ENCODE peak calls at places on chromosomes 1 and 21, in seven cellular contexts. W is tibial artery, K is AG04450, A is fibroblast of villous mesenchyme, T is cardiac muscle cell, Y is GM23338, X is HFF-Myc. L is an unnamed sample.

GRCh38 chr1:51679435-51679834 is 62.5 kb downstream of the OSBPL9 start:
- DNase-seq in W (no peak), K (no peak), A (no peak), T (no peak), Y (no peak), X (no peak), L (no peak)

GRCh38 chr1:46094454-46094853 is 38.0 kb downstream of the PIK3R3 start:
- DNase-seq in W (no peak), K (no peak), A (no peak), T (peak; percentile 36), Y (no peak), X (no peak), L (peak; percentile 16)

GRCh38 chr1:41980872-41981653 is 62.3 kb upstream of the HIVEP3 start:
- DNase-seq in W (no peak), K (no peak), A (no peak), T (no peak), Y (peak; percentile 6), X (no peak), L (no peak)

GRCh38 chr1:206705744-206706297 is 21.1 kb downstream of the MAPKAPK2 start:
- DNase-seq in W (no peak), K (no peak), A (peak; percentile 43), T (peak; percentile 54), Y (no peak), X (no peak), L (no peak)

GRCh38 chr1:54816951-54817350 is 15.8 kb upstream of the TTC22 start:
- DNase-seq in W (no peak), K (no peak), A (no peak), T (no peak), Y (no peak), X (no peak), L (no peak)

GRCh38 chr1:160403244-160403643 is 2.9 kb downstream of the VANGL2 start:
- DNase-seq in W (no peak), K (no peak), A (no peak), T (peak; percentile 50), Y (no peak), X (no peak), L (no peak)

GRCh38 chr1:159250817-159251216 is 46.1 kb downstream of the ACKR1 start:
- DNase-seq in W (no peak), K (no peak), A (no peak), T (peak; percentile 20), Y (peak; percentile 56), X (no peak), L (no peak)

GRCh38 chr1:43912607-43913006 is 21.0 kb upstream of the ARTN start:
- DNase-seq in W (no peak), K (peak; percentile 54), A (peak; percentile 73), T (peak; percentile 68), Y (peak; percentile 80), X (no peak), L (peak; percentile 69)

GRCh38 chr1:21811875-21812305 is at the start of gene LDLRAD2:
- DNase-seq in W (no peak), K (no peak), A (no peak), T (peak; percentile 67), Y (no peak), X (no peak), L (peak; percentile 36)

GRCh38 chr1:177877086-177877485 is 92.8 kb downstream of the SEC16B start:
- DNase-seq in W (no peak), K (no peak), A (no peak), T (no peak), Y (no peak), X (no peak), L (no peak)

GRCh38 chr1:62746086-62746808 is 37.7 kb upstream of the ATG4C start:
- DNase-seq in W (no peak), K (no peak), A (peak; percentile 65), T (peak; percentile 75), Y (peak; percentile 65), X (peak; percentile 30), L (peak; percentile 31)

GRCh38 chr1:29503441-29503840 is 267.1 kb downstream of the PTPRU start:
- DNase-seq in W (no peak), K (no peak), A (no peak), T (no peak), Y (no peak), X (no peak), L (no peak)

GRCh38 chr1:184160236-184160635 is 108.7 kb downstream of the TSEN15 start:
- DNase-seq in W (no peak), K (no peak), A (peak; percentile 68), T (peak; percentile 40), Y (no peak), X (no peak), L (peak; percentile 57)

DNA sequence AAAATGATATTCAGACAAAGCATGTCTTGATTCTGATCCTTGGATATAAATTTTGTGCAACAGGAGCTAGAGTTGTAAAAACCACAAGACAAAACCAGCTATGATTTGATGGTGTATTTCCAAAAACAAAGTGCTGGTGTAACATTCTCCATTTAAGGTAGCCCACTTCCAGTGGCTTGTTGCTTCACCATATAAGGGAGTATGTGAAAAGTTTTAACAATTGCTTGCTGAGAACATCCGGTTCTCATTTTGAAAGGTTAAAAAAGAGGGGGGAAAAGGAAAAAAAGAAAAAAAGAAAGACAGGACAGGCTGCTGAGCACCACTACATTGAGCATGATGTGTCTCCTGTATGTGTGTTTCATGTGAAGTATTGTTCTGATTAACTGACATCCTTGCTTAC is 123.6 kb downstream of the MACF1 start:
- DNase-seq in W (no peak), K (no peak), A (no peak), T (no peak), Y (no peak), X (no peak), L (no peak)
- H3K4me3 ChIP-seq in W (peak overlapping the region; percentile 31), K (no peak overlapping the region), A (no peak overlapping the region), T (no peak overlapping the region), Y (no peak overlapping the region), X (no peak overlapping the region), L (no peak overlapping the region)

GRCh38 chr1:162590101-162590500 is 28.6 kb downstream of the UAP1 start:
- DNase-seq in W (no peak), K (no peak), A (no peak), T (no peak), Y (no peak), X (no peak), L (no peak)
- TF ChIP-seq CTCF in W (no peak), K (no peak), A (no peak), T (no peak), Y (no peak), X (no peak), L (no peak)

DNA sequence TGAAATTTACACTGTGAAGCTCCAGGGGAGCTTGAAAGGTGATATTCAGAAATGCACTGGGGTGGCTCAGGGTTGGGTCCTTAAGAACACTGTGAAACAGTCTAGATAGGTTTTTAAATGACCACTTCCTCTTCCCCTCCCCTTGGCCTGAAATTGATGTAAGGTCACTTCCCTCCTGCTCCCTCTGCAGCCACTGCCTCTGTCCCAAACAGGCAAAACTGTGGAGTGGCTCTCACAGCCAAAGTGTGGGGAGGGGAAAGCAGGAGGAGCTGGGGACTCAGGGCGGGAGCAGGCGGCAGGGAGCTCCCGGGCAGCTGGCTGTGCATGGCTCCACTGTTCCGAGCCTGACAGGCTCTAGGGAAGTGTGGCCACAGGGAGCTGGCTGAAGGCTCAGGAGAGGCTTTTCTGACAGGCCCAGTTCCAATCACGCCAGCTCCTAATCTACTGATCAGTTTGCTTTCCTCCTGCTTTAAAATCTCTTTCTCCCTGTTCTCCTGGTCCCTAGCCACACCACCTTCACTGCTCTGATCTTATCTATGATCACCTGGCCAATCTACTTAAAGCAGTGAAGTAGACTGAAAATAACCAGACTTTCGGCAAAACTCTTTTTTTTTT is 5.1 kb upstream of the CSRP1 start:
- DNase-seq in W (peak; percentile 84), K (no peak), A (peak; percentile 36), T (peak; percentile 57), Y (peak; percentile 70), X (no peak), L (no peak)
- H3K4me3 ChIP-seq in W (no peak overlapping the region), K (no peak overlapping the region), A (no peak overlapping the region), T (no peak overlapping the region), Y (no peak overlapping the region), X (no peak overlapping the region), L (no peak overlapping the region)

GRCh38 chr21:45883090-45883489 is 98.5 kb upstream of the COL6A1 start:
- DNase-seq in W (no peak), K (no peak), A (no peak), T (no peak), Y (no peak), X (no peak), L (no peak)

GRCh38 chr21:45877160-45877438 is 104.5 kb upstream of the COL6A1 start:
- DNase-seq in W (no peak), K (no peak), A (no peak), T (no peak), Y (no peak), X (no peak), L (no peak)

GRCh38 chr21:45882641-45883040 is 98.9 kb upstream of the COL6A1 start:
- DNase-seq in W (no peak), K (no peak), A (no peak), T (no peak), Y (no peak), X (no peak), L (no peak)

GRCh38 chr21:45877821-45878469 is 103.6 kb upstream of the COL6A1 start:
- DNase-seq in W (no peak), K (no peak), A (no peak), T (peak; percentile 28), Y (no peak), X (no peak), L (no peak)

DNA sequence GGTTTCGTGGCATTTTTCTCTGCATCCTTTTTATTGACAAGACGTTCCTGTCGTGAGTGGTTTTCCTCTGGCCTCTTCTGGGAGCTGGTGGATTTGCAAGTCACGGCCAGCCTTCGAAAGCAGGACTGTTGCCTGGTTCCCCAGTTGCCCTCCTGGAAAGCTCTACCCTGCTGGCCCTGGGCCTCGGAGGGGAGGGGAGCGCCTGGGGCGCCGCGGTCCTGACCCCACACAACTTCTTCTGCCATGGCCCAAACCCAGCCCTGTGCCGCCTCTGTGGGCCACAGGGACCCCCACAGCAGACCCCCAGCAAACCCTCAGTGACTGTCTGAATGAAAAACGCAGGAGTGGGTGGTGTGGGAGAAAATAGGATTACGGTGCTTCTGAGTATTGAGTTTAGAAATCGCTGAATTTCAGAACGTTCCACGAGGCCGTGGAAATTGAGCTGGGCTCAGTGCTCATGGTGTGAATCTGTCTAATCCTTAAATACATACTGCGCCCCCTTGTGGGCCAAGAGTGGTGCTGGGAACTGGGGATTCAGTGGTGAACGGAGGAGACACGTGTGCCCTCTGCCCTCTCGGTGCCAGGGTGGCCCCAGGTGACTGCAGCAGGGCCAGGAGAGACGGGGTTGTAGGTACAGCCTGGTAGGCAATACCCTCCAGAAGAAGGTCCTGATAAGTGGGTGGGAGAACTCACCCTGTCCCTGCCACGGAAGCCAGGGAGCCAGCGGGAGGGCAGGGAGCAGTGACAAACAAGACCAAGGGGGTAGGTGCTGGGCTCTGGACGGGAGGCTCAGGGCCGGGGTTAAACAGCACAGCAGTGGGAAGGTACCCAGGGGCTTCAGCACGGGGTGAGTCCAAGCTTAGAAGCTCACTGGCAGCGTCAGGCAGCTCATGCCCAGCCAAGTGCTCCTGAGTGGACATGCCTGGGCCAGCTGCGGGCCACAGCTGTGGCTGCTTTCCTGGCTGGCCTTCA is 101.2 kb upstream of the COL6A1 start:
- DNase-seq in W (peak; percentile 72), K (no peak), A (peak; percentile 82), T (peak; percentile 84), Y (peak; percentile 96), X (peak; percentile 56), L (peak; percentile 88)
- TF ChIP-seq CTCF in W (peak; percentile 40), K (peak; percentile 49), A (peak; percentile 73), T (peak; percentile 76), Y (peak; percentile 82), X (peak; percentile 78), L (peak; percentile 74)